ENCODE peak calls at places on chromosomes 13 and 19, in six cellular contexts. One of them, this sample, is unnamed.
A peak's percentile ranks its signal among the peaks of the same experiment; 100 is the strongest.

GRCh38 chr13:52348983-52349780 is 56.8 kb downstream of the THSD1 start:
- DNase-seq in breast epithelium: no peak
- DNase-seq in GM23338: no peak
- DNase-seq in HCT116: peak; percentile 73
- DNase-seq in Panc1: peak; percentile 15
- DNase-seq in HepG2: no peak
- DNase-seq in this sample: no peak

GRCh38 chr19:47369923-47370625 is 21.0 kb downstream of the DHX34 start:
- DNase-seq in breast epithelium: no peak
- DNase-seq in GM23338: no peak
- DNase-seq in HCT116: no peak
- DNase-seq in HepG2: no peak
- DNase-seq in Panc1: no peak
- DNase-seq in this sample: no peak

GRCh38 chr13:33524086-33524485 is 238.5 kb upstream of the STARD13 start:
- DNase-seq in breast epithelium: no peak
- DNase-seq in HepG2: no peak
- DNase-seq in HCT116: no peak
- DNase-seq in Panc1: no peak
- DNase-seq in GM23338: no peak
- DNase-seq in this sample: no peak

GRCh38 chr13:81025091-81025490 is 684.2 kb upstream of the SPRY2 start:
- DNase-seq in HCT116: no peak
- DNase-seq in Panc1: no peak
- DNase-seq in GM23338: no peak
- DNase-seq in breast epithelium: no peak
- DNase-seq in HepG2: no peak
- DNase-seq in this sample: no peak

GRCh38 chr19:56566904-56567273 is 379 bp upstream of the ZNF470 start:
- DNase-seq in GM23338: peak; percentile 46
- DNase-seq in Panc1: no peak
- DNase-seq in breast epithelium: peak; percentile 52
- DNase-seq in HCT116: no peak
- DNase-seq in HepG2: no peak
- DNase-seq in this sample: no peak

GRCh38 chr19:56972291-56972914 is 131.9 kb upstream of the PEG3 start:
- DNase-seq in Panc1: no peak
- DNase-seq in breast epithelium: no peak
- DNase-seq in HepG2: no peak
- DNase-seq in HCT116: no peak
- DNase-seq in GM23338: no peak
- DNase-seq in this sample: no peak

GRCh38 chr13:21549633-21550032 is 54.3 kb downstream of the MICU2 start:
- DNase-seq in HepG2: no peak
- DNase-seq in Panc1: no peak
- DNase-seq in HCT116: no peak
- DNase-seq in GM23338: no peak
- DNase-seq in breast epithelium: no peak
- DNase-seq in this sample: no peak

GRCh38 chr13:100564444-100565223 is 24.0 kb downstream of the GGACT start:
- DNase-seq in HepG2: peak; percentile 40
- DNase-seq in breast epithelium: no peak
- DNase-seq in Panc1: no peak
- DNase-seq in HCT116: no peak
- DNase-seq in GM23338: no peak
- DNase-seq in this sample: no peak

GRCh38 chr13:51804295-51805172 is 571 bp upstream of the DHRS12 start:
- DNase-seq in breast epithelium: no peak
- DNase-seq in Panc1: no peak
- DNase-seq in GM23338: no peak
- DNase-seq in HepG2: no peak
- DNase-seq in HCT116: no peak
- DNase-seq in this sample: no peak

GRCh38 chr13:42039457-42039945 is 8.9 kb upstream of the DGKH start:
- DNase-seq in HepG2: no peak
- DNase-seq in breast epithelium: no peak
- DNase-seq in Panc1: no peak
- DNase-seq in GM23338: no peak
- DNase-seq in HCT116: peak; percentile 10
- DNase-seq in this sample: no peak

GRCh38 chr19:32289566-32290210 is 55.7 kb upstream of the ZNF507 start:
- DNase-seq in Panc1: no peak
- DNase-seq in breast epithelium: no peak
- DNase-seq in HepG2: no peak
- DNase-seq in HCT116: no peak
- DNase-seq in GM23338: no peak
- DNase-seq in this sample: no peak

GRCh38 chr13:105202384-105202783 is 1333.1 kb downstream of the EFNB2 start:
- DNase-seq in breast epithelium: no peak
- DNase-seq in GM23338: peak; percentile 78
- DNase-seq in HCT116: peak; percentile 19
- DNase-seq in Panc1: no peak
- DNase-seq in HepG2: no peak
- DNase-seq in this sample: no peak

GRCh38 chr13:80363890-80364503 is 23.1 kb upstream of the SPRY2 start:
- DNase-seq in breast epithelium: no peak
- DNase-seq in Panc1: no peak
- DNase-seq in HepG2: peak; percentile 18
- DNase-seq in HCT116: no peak
- DNase-seq in GM23338: peak; percentile 67
- DNase-seq in this sample: no peak

GRCh38 chr19:13803038-13803437 is 7.8 kb downstream of the ZSWIM4 start:
- DNase-seq in HepG2: no peak
- DNase-seq in Panc1: no peak
- DNase-seq in GM23338: no peak
- DNase-seq in HCT116: no peak
- DNase-seq in breast epithelium: peak; percentile 75
- DNase-seq in this sample: no peak

DNA sequence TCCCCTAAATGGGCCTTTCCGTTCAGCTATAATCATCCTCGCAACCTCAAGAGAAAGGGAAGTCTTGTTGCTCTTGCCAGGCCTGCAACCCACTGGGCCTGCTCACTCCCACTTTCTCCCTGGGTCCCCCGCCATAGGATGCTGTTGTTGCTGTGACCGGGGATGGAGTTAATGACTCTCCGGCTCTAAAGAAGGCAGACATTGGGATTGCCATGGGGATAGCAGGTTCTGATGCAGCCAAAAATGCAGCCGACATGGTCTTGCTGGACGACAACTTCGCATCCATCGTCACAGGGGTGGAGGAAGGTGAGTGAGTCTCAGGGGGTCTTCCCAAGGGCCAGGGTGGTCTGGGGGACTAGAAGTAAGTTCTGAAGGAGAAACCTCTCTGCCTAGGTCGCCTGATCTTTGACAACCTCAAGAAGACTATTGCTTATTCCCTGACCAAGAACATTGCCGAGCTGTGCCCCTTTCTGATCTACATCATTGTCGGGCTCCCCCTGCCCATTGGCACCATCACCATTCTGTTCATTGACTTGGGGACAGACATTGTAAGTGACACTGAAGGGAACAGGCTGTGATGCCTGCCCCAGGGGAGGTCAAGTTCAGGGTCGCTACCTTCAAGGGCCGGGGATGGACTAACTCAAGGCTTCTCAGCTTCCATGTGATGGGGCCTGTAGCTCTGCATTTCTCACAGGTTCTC is 26.8 kb downstream of the ATP12A start:
- DNase-seq in breast epithelium: no peak
- DNase-seq in Panc1: no peak
- DNase-seq in HepG2: no peak
- DNase-seq in GM23338: no peak
- DNase-seq in HCT116: no peak
- DNase-seq in this sample: no peak
- TF ChIP-seq POLR2AphosphoS5 in breast epithelium: no peak
- TF ChIP-seq POLR2AphosphoS5 in Panc1: no peak
- TF ChIP-seq POLR2AphosphoS5 in HepG2: no peak
- TF ChIP-seq POLR2AphosphoS5 in GM23338: no peak
- TF ChIP-seq POLR2AphosphoS5 in HCT116: no peak
- TF ChIP-seq POLR2AphosphoS5 in this sample: no peak

GRCh38 chr13:97237388-97237787 is 15.3 kb downstream of the MBNL2 start:
- DNase-seq in GM23338: no peak
- DNase-seq in HepG2: no peak
- DNase-seq in breast epithelium: no peak
- DNase-seq in Panc1: no peak
- DNase-seq in HCT116: no peak
- DNase-seq in this sample: no peak
- TF ChIP-seq POLR2AphosphoS5 in GM23338: no peak
- TF ChIP-seq POLR2AphosphoS5 in HepG2: no peak
- TF ChIP-seq POLR2AphosphoS5 in breast epithelium: no peak
- TF ChIP-seq POLR2AphosphoS5 in Panc1: no peak
- TF ChIP-seq POLR2AphosphoS5 in HCT116: no peak
- TF ChIP-seq POLR2AphosphoS5 in this sample: no peak

DNA sequence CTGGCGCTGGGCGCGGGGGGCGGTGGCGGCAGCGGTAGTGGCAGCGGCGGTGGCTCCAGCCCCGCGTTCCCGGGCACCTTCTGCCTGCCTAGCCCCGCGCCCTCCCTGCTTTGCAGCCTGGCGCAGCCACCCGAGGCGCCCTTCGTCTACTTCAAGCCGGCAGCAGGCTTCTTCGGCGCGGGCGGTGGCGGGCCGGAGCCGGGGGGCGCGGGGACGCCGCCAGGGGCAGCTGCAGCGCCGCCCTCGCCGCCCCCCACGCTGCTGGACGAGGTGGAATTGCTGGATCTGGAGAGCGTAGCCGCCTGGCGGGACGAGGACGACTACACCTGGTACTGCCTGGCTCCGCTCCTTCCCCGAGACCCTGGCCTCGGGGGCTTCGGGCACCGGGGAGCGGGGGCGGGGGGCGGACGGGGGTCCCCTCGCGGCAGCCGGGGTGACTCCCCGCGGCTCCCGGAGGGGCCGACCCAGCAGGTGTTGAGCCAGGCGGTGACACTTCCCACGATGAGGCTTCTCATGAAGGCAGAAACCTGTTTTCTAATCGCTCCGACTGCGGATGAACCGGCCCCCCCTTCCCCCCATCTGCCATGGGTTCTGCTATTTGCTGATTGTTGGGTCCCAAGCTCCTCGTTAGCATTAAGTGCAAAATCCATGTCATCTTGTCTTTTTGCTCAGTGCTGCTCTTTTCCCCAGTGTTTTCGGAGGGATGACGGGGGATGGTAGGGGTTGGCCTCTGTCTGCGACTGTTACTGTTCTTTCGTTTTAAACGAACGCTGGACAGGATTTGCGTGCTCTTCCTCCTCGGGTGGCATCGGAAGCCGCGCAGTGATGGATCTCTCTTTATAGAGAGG is 948 bp downstream of the SLAIN1 start:
- DNase-seq in Panc1: no peak
- DNase-seq in GM23338: peak; percentile 62
- DNase-seq in breast epithelium: no peak
- DNase-seq in HepG2: no peak
- DNase-seq in HCT116: no peak
- DNase-seq in this sample: peak; percentile 23
- TF ChIP-seq POLR2AphosphoS5 in Panc1: no peak
- TF ChIP-seq POLR2AphosphoS5 in GM23338: no peak
- TF ChIP-seq POLR2AphosphoS5 in breast epithelium: no peak
- TF ChIP-seq POLR2AphosphoS5 in HepG2: no peak
- TF ChIP-seq POLR2AphosphoS5 in HCT116: no peak
- TF ChIP-seq POLR2AphosphoS5 in this sample: peak; percentile 43

GRCh38 chr19:42277821-42278809 is 9.1 kb downstream of the CIC start:
- DNase-seq in HCT116: no peak
- DNase-seq in HepG2: no peak
- DNase-seq in Panc1: no peak
- DNase-seq in breast epithelium: peak; percentile 67
- DNase-seq in GM23338: no peak
- DNase-seq in this sample: no peak

GRCh38 chr19:42279148-42279901 is 10.3 kb downstream of the CIC start:
- DNase-seq in breast epithelium: no peak
- DNase-seq in HCT116: no peak
- DNase-seq in Panc1: no peak
- DNase-seq in HepG2: no peak
- DNase-seq in GM23338: peak; percentile 51
- DNase-seq in this sample: no peak

GRCh38 chr19:42281175-42282035 is 12.4 kb downstream of the CIC start:
- DNase-seq in GM23338: peak; percentile 57
- DNase-seq in HepG2: peak; percentile 76
- DNase-seq in HCT116: no peak
- DNase-seq in Panc1: no peak
- DNase-seq in breast epithelium: no peak
- DNase-seq in this sample: no peak

GRCh38 chr19:42280761-42281174 is 11.7 kb downstream of the CIC start:
- DNase-seq in Panc1: no peak
- DNase-seq in HepG2: no peak
- DNase-seq in HCT116: no peak
- DNase-seq in GM23338: no peak
- DNase-seq in breast epithelium: no peak
- DNase-seq in this sample: no peak

DNA sequence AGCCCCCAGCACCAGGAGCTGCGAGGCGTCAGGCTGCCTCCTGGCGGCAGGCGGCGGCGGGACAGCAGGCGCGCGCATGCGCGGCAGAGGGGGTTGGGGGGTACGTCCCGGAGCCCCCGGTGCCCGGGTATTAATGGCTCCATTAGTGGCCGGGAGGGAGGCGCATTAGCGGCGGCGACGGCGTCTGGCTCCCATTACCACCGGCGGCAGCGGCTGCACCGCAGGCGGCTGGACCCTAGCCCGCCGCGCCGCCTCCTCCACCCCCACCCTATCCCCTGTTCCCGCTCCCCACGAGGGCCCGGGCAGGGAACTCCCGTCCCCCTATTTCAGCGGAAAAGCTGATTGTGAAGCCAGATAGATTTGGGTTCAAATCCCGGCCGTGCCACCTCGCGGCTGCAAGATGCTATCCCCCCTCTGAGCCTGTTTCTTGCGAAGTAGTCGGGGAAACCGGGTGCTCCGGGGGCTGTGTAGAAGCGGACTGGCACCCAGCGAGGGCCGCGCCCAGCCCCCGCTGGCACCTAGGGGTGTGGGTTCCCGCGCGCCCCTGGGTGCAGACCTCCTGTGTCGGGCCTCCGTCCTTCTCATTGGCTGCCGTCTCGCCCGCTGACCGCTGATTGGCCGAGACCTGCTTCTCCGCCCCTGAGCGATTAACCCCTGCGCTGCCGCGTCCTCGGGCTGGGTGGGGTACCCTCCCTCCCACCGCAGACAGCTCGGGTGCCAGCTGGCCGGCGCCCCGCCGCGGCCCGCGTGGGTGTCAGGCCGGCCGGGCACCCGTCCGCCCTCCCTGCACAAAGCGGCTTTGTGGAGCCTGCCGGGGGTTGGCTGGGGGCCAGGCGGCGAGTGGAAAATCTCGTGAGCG is 11.1 kb downstream of the CIC start:
- DNase-seq in HepG2: peak; percentile 79
- DNase-seq in GM23338: peak; percentile 79
- DNase-seq in HCT116: peak; percentile 77
- DNase-seq in breast epithelium: peak; percentile 87
- DNase-seq in Panc1: no peak
- DNase-seq in this sample: peak; percentile 99
- TF ChIP-seq POLR2AphosphoS5 in HepG2: peak; percentile 54
- TF ChIP-seq POLR2AphosphoS5 in GM23338: no peak
- TF ChIP-seq POLR2AphosphoS5 in HCT116: peak; percentile 82
- TF ChIP-seq POLR2AphosphoS5 in breast epithelium: peak; percentile 80
- TF ChIP-seq POLR2AphosphoS5 in Panc1: peak; percentile 68
- TF ChIP-seq POLR2AphosphoS5 in this sample: peak; percentile 50